ENCODE peak calls at places on chromosomes 13 and 19, in four cellular contexts. One of them, this sample, is unnamed.

GRCh38 chr19:43674630-43674982 is 4.6 kb upstream of the PLAUR start:
- DNase-seq in dorsolateral prefrontal cortex: no peak
- DNase-seq in A549: no peak
- DNase-seq in GM23338: no peak
- DNase-seq in this sample: no peak

GRCh38 chr19:33640773-33641172 is 19.0 kb downstream of the CHST8 start:
- DNase-seq in dorsolateral prefrontal cortex: no peak
- DNase-seq in A549: no peak
- DNase-seq in GM23338: peak
- DNase-seq in this sample: no peak

GRCh38 chr19:38710928-38711725 is 33.1 kb downstream of the CAPN12 start:
- DNase-seq in A549: no peak
- DNase-seq in dorsolateral prefrontal cortex: no peak
- DNase-seq in GM23338: no peak
- DNase-seq in this sample: peak

GRCh38 chr19:9857920-9858746 is 23.0 kb downstream of the PIN1 start:
- DNase-seq in dorsolateral prefrontal cortex: no peak
- DNase-seq in GM23338: no peak
- DNase-seq in A549: no peak
- DNase-seq in this sample: no peak

GRCh38 chr13:44040070-44040753 is 160.5 kb downstream of the LACC1 start:
- DNase-seq in dorsolateral prefrontal cortex: no peak
- DNase-seq in GM23338: no peak
- DNase-seq in A549: no peak
- DNase-seq in this sample: no peak

GRCh38 chr19:12628040-12629022 is 17.6 kb downstream of the ZNF791 start:
- DNase-seq in GM23338: peak
- DNase-seq in A549: peak
- DNase-seq in dorsolateral prefrontal cortex: no peak
- DNase-seq in this sample: no peak

GRCh38 chr19:18895038-18895827 is 725 bp downstream of the CERS1 start:
- DNase-seq in A549: peak
- DNase-seq in GM23338: peak
- DNase-seq in dorsolateral prefrontal cortex: peak
- DNase-seq in this sample: peak

GRCh38 chr13:73658639-73659038 is 475.6 kb downstream of the KLF12 start:
- DNase-seq in A549: no peak
- DNase-seq in GM23338: no peak
- DNase-seq in dorsolateral prefrontal cortex: no peak
- DNase-seq in this sample: no peak

GRCh38 chr13:76009491-76009890 is 373.4 kb downstream of the LMO7 start:
- DNase-seq in A549: peak
- DNase-seq in GM23338: no peak
- DNase-seq in dorsolateral prefrontal cortex: no peak
- DNase-seq in this sample: no peak

GRCh38 chr19:55353803-55354697 is 469 bp downstream of the COX6B2 start:
- DNase-seq in GM23338: peak
- DNase-seq in A549: peak
- DNase-seq in dorsolateral prefrontal cortex: peak
- DNase-seq in this sample: peak

GRCh38 chr13:53240316-53240715 is 211.7 kb downstream of the OLFM4 start:
- DNase-seq in dorsolateral prefrontal cortex: no peak
- DNase-seq in GM23338: no peak
- DNase-seq in A549: no peak
- DNase-seq in this sample: no peak

GRCh38 chr13:101007245-101007644 is 332.6 kb upstream of the TMTC4 start:
- DNase-seq in GM23338: peak
- DNase-seq in dorsolateral prefrontal cortex: no peak
- DNase-seq in A549: no peak
- DNase-seq in this sample: no peak

GRCh38 chr19:46574533-46574932 is 26.6 kb upstream of the CALM3 start:
- DNase-seq in dorsolateral prefrontal cortex: no peak
- DNase-seq in GM23338: no peak
- DNase-seq in A549: no peak
- DNase-seq in this sample: no peak

GRCh38 chr19:57099199-57099661 is 20.6 kb upstream of the USP29 start:
- DNase-seq in A549: peak
- DNase-seq in GM23338: peak
- DNase-seq in dorsolateral prefrontal cortex: peak
- DNase-seq in this sample: no peak

GRCh38 chr19:3606174-3606689 is 443 bp downstream of the TBXA2R start:
- DNase-seq in A549: no peak
- DNase-seq in dorsolateral prefrontal cortex: no peak
- DNase-seq in GM23338: peak
- DNase-seq in this sample: no peak
- H3K4me3 ChIP-seq in A549: peak
- H3K4me3 ChIP-seq in dorsolateral prefrontal cortex: peak
- H3K4me3 ChIP-seq in GM23338: peak
- H3K4me3 ChIP-seq in this sample: peak

GRCh38 chr19:16198363-16198636 is 589 bp downstream of the AP1M1 start:
- DNase-seq in dorsolateral prefrontal cortex: no peak
- DNase-seq in A549: no peak
- DNase-seq in GM23338: no peak
- DNase-seq in this sample: no peak
- H3K27ac ChIP-seq in dorsolateral prefrontal cortex: peak
- H3K27ac ChIP-seq in A549: peak
- H3K27ac ChIP-seq in GM23338: no peak
- H3K27ac ChIP-seq in this sample: peak

GRCh38 chr13:29905845-29906244 is 55.4 kb upstream of the UBL3 start:
- DNase-seq in dorsolateral prefrontal cortex: no peak
- DNase-seq in GM23338: no peak
- DNase-seq in A549: peak
- DNase-seq in this sample: no peak
- TF ChIP-seq CTCF in dorsolateral prefrontal cortex: no peak
- TF ChIP-seq CTCF in GM23338: no peak
- TF ChIP-seq CTCF in A549: no peak
- TF ChIP-seq CTCF in this sample: no peak

GRCh38 chr13:109569938-109570711 is 216.3 kb downstream of the IRS2 start:
- DNase-seq in A549: no peak
- DNase-seq in dorsolateral prefrontal cortex: no peak
- DNase-seq in GM23338: no peak
- DNase-seq in this sample: no peak
- H3K4me3 ChIP-seq in A549: no peak
- H3K4me3 ChIP-seq in dorsolateral prefrontal cortex: no peak
- H3K4me3 ChIP-seq in GM23338: no peak
- H3K4me3 ChIP-seq in this sample: no peak

GRCh38 chr13:89401209-89401810 is 1730.1 kb downstream of the SLITRK5 start:
- DNase-seq in A549: peak
- DNase-seq in GM23338: peak
- DNase-seq in dorsolateral prefrontal cortex: no peak
- DNase-seq in this sample: no peak
- H3K27ac ChIP-seq in A549: peak
- H3K27ac ChIP-seq in GM23338: no peak
- H3K27ac ChIP-seq in dorsolateral prefrontal cortex: no peak
- H3K27ac ChIP-seq in this sample: no peak

DNA sequence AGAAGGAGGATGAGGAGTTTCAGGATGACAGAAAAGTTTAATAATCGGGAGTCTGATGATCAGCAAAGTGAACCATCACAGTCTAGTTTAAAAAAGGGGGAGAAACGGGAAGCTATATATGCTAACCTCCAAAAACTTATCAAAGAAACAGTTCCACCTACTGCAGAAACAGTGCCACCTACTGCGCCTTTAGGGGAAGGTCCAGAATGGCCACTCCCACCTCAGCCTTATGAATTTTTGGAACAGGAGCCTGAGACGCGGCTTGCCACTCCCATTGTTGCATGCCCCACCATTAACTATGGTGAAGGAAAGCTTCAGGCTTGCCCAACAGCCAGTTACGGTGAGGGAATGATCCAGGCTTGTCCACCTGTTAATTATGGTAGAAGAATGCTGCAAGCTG is 929.0 kb downstream of the SLITRK6 start:
- DNase-seq in A549: peak
- DNase-seq in dorsolateral prefrontal cortex: no peak
- DNase-seq in GM23338: peak
- DNase-seq in this sample: no peak
- TF ChIP-seq CTCF in A549: no peak
- TF ChIP-seq CTCF in dorsolateral prefrontal cortex: no peak
- TF ChIP-seq CTCF in GM23338: peak
- TF ChIP-seq CTCF in this sample: no peak

GRCh38 chr19:35509861-35510625 is 3.4 kb downstream of the DMKN start:
- DNase-seq in dorsolateral prefrontal cortex: peak
- DNase-seq in A549: peak
- DNase-seq in GM23338: peak
- DNase-seq in this sample: peak
- H3K4me3 ChIP-seq in dorsolateral prefrontal cortex: peak
- H3K4me3 ChIP-seq in A549: peak
- H3K4me3 ChIP-seq in GM23338: peak
- H3K4me3 ChIP-seq in this sample: peak

GRCh38 chr13:40660692-40661091 is 5.7 kb downstream of the FOXO1 start:
- DNase-seq in A549: no peak
- DNase-seq in dorsolateral prefrontal cortex: no peak
- DNase-seq in GM23338: no peak
- DNase-seq in this sample: no peak

GRCh38 chr13:40665061-40665753 is 1.2 kb downstream of the FOXO1 start:
- DNase-seq in GM23338: peak
- DNase-seq in A549: peak
- DNase-seq in dorsolateral prefrontal cortex: peak
- DNase-seq in this sample: peak

GRCh38 chr13:40664100-40665060 is 2.1 kb downstream of the FOXO1 start:
- DNase-seq in A549: peak
- DNase-seq in dorsolateral prefrontal cortex: peak
- DNase-seq in GM23338: peak
- DNase-seq in this sample: peak

GRCh38 chr13:40660270-40660669 is 6.2 kb downstream of the FOXO1 start:
- DNase-seq in GM23338: peak
- DNase-seq in dorsolateral prefrontal cortex: no peak
- DNase-seq in A549: no peak
- DNase-seq in this sample: no peak

GRCh38 chr13:40662866-40663265 is 3.6 kb downstream of the FOXO1 start:
- DNase-seq in dorsolateral prefrontal cortex: no peak
- DNase-seq in GM23338: peak
- DNase-seq in A549: no peak
- DNase-seq in this sample: no peak
- H3K27ac ChIP-seq in dorsolateral prefrontal cortex: peak
- H3K27ac ChIP-seq in GM23338: peak
- H3K27ac ChIP-seq in A549: no peak
- H3K27ac ChIP-seq in this sample: peak

GRCh38 chr19:17235618-17236413 is 9.8 kb downstream of the OCEL1 start:
- DNase-seq in dorsolateral prefrontal cortex: peak
- DNase-seq in A549: peak
- DNase-seq in GM23338: peak
- DNase-seq in this sample: no peak
- TF ChIP-seq CTCF in dorsolateral prefrontal cortex: peak
- TF ChIP-seq CTCF in A549: peak
- TF ChIP-seq CTCF in GM23338: no peak
- TF ChIP-seq CTCF in this sample: peak